ENCODE peak calls at places on chromosomes 12 and 14, in five cellular contexts. A is K562, I is WTC11, W is A549, Q is HepG2. R is an unnamed sample.

GRCh38 chr14:103699901-103700752 is 15.1 kb downstream of the XRCC3 start:
- DNase-seq in A (no peak), I (no peak), W (no peak), Q (no peak), R (no peak)

GRCh38 chr12:126069549-126070165 is 1004.4 kb downstream of the AACS start:
- DNase-seq in A (peak), I (peak), W (peak), Q (peak), R (no peak)

GRCh38 chr12:116759783-116760581 is 21.9 kb downstream of the RNFT2 start:
- DNase-seq in A (peak), I (peak), W (peak), Q (no peak), R (no peak)

GRCh38 chr12:12686925-12687324 is 9.1 kb downstream of the GPR19 start:
- DNase-seq in A (no peak), I (no peak), W (no peak), Q (no peak), R (no peak)

GRCh38 chr14:85599939-85600338 is 70.0 kb downstream of the FLRT2 start:
- DNase-seq in A (no peak), I (no peak), W (no peak), Q (no peak), R (no peak)

GRCh38 chr12:124609041-124609984 is 41.9 kb upstream of the NCOR2 start:
- DNase-seq in A (peak), I (peak), W (peak), Q (peak), R (peak)

GRCh38 chr12:108553799-108554198 is 7.2 kb downstream of the SART3 start:
- DNase-seq in A (no peak), I (no peak), W (no peak), Q (no peak), R (no peak)

GRCh38 chr14:65438266-65438933 is 25.9 kb downstream of the FUT8 start:
- DNase-seq in A (peak), I (no peak), W (no peak), Q (no peak), R (no peak)

GRCh38 chr12:57231276-57232021 is 1.9 kb downstream of the SHMT2 start:
- DNase-seq in A (no peak), I (no peak), W (no peak), Q (no peak), R (no peak)

GRCh38 chr14:85535916-85536834 is 6.2 kb downstream of the FLRT2 start:
- DNase-seq in A (no peak), I (no peak), W (peak), Q (peak), R (no peak)

GRCh38 chr12:6867407-6868210 is at the start of gene TPI1:
- DNase-seq in A (peak), I (peak), W (peak), Q (peak), R (peak)

GRCh38 chr12:116150001-116150400 is 127.5 kb downstream of the MED13L start:
- DNase-seq in A (no peak), I (no peak), W (no peak), Q (no peak), R (no peak)

GRCh38 chr14:64501326-64502171 is 2.1 kb downstream of the ZBTB25 start:
- DNase-seq in A (no peak), I (no peak), W (peak), Q (peak), R (no peak)

GRCh38 chr14:72782817-72783216 is 111.1 kb downstream of the DPF3 start:
- DNase-seq in A (no peak), I (no peak), W (no peak), Q (no peak), R (no peak)

GRCh38 chr12:129877383-129877782 is 26.4 kb downstream of the TMEM132D start:
- DNase-seq in A (no peak), I (no peak), W (no peak), Q (no peak), R (no peak)

GRCh38 chr14:56189306-56189705 is 71.1 kb downstream of the PELI2 start:
- DNase-seq in A (no peak), I (no peak), W (peak), Q (no peak), R (no peak)

GRCh38 chr12:128970941-128971340 is 117.7 kb downstream of the GLT1D1 start:
- DNase-seq in A (no peak), I (no peak), W (no peak), Q (no peak), R (no peak)

GRCh38 chr14:47154276-47154797 is 502.8 kb upstream of the RPL10L start:
- DNase-seq in A (no peak), I (no peak), W (no peak), Q (no peak), R (no peak)

GRCh38 chr14:23428686-23429495 is 6.6 kb downstream of the MYH7 start:
- DNase-seq in A (no peak), I (no peak), W (no peak), Q (no peak), R (no peak)

GRCh38 chr12:47779943-47780504 is 7.0 kb downstream of the SLC48A1 start:
- DNase-seq in A (no peak), I (no peak), W (no peak), Q (no peak), R (no peak)

GRCh38 chr12:117231750-117232149 is 41.5 kb upstream of the FBXO21 start:
- DNase-seq in A (peak), I (peak), W (peak), Q (no peak), R (no peak)

GRCh38 chr12:5203274-5203673 is 159.6 kb downstream of the KCNA5 start:
- DNase-seq in A (no peak), I (no peak), W (no peak), Q (peak), R (no peak)

GRCh38 chr12:51904951-51905471 is 2.3 kb upstream of the ACVRL1 start:
- DNase-seq in A (no peak), I (no peak), W (no peak), Q (no peak), R (no peak)

GRCh38 chr14:104001003-104001402 is 58.7 kb upstream of the RD3L start:
- DNase-seq in A (peak), I (peak), W (peak), Q (peak), R (no peak)

GRCh38 chr14:23145794-23146422 is 26.9 kb upstream of the CEBPE start:
- DNase-seq in A (no peak), I (no peak), W (peak), Q (no peak), R (no peak)

GRCh38 chr12:47949441-47950341 is 13.7 kb upstream of the TMEM106C start:
- DNase-seq in A (peak), I (peak), W (peak), Q (peak), R (no peak)

DNA sequence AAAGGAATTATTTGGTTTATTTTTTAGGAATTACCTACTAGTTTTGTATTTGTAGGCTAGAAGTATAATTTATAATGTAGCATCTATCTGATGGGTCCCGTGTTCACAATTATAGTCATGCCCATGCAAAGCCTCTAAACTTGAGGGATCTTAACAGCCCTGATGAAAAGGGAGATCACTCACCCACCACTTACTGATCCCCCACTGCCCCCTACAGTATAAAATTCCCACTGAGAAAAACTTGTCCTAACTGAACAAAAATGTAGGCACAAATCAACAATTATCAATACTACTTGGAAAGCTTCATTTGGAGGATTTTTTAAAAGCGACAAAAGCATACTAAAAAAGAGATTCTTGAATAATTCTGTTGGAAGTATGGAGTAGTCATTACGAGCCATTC is 21.0 kb downstream of the WIF1 start:
- DNase-seq in A (no peak), I (no peak), W (no peak), Q (peak), R (no peak)
- TF ChIP-seq CTCF in A (peak), I (peak), W (peak), Q (peak), R (peak)

DNA sequence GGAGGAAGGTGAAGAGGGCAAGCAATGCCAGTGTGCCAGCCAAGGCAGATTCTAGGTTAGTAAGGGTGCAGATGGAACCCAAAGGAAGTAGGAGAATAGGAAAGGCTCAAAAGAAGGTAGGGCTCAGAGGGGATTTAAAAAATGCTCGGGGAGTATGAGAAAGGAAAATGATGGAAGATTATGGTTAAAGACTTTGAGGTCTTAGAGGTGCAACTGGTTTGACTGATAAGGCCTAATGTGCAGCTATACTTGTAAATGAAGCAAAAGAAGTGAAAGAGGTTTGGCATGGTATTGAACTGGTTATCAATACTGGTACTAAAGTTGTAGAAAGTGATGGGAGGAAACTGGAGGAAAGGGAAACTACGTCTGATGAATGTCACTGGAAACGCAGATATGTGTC is 94.7 kb downstream of the RPS6KA5 start:
- DNase-seq in A (no peak), I (no peak), W (no peak), Q (no peak), R (no peak)
- TF ChIP-seq ESRRA in A (no peak), I (no peak), W (no peak), Q (no peak), R (no peak)

DNA sequence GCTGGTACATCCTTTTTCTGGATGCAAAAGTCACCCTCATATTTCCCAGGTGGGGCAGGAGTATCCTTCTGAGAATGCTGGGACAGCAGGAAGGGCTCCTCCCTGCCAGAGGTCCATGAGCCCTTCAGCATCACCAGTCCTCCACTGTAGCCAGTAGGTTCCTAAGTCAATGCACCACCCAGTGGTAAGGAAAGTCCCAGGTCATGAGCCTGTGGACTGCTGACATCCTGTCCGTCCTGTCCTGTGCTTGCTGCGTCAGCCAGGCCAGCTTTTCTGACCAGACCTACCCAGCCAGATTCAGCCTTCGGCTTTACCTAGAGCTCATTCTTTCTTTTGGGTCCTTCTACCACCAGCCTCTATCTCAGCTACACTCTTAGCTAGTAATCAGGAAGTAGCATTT is 23.0 kb upstream of the ACTN1 start:
- DNase-seq in A (peak), I (peak), W (peak), Q (peak), R (no peak)
- TF ChIP-seq CTCF in A (peak), I (no peak), W (peak), Q (peak), R (no peak)

DNA sequence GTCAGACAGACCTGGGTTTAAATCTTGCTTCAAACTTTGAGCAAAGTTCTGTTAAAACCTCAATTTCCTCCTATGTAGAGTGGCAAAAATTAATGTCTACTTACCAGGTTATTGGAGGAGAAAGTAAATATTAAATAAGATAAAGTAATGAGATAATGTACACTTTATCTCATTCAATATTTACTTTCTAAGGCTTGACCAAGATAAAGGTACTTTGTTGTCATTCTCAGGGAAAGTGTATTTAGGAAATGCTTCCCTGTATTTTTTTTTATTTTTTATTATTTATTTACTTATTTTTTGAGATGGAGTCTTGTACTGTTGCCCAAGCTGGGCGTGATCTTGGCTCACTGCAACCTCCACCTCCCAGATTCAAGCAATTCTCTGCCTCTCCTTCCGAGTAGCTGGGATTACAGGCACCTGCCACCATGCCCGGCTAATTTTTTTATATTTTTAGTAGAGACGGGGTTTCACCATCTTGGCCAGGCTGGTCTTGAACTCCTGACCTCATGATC is 4.7 kb downstream of the FAM161B start:
- DNase-seq in A (no peak), I (no peak), W (no peak), Q (no peak), R (no peak)
- TF ChIP-seq ESRRA in A (no peak), I (no peak), W (no peak), Q (no peak), R (no peak)

DNA sequence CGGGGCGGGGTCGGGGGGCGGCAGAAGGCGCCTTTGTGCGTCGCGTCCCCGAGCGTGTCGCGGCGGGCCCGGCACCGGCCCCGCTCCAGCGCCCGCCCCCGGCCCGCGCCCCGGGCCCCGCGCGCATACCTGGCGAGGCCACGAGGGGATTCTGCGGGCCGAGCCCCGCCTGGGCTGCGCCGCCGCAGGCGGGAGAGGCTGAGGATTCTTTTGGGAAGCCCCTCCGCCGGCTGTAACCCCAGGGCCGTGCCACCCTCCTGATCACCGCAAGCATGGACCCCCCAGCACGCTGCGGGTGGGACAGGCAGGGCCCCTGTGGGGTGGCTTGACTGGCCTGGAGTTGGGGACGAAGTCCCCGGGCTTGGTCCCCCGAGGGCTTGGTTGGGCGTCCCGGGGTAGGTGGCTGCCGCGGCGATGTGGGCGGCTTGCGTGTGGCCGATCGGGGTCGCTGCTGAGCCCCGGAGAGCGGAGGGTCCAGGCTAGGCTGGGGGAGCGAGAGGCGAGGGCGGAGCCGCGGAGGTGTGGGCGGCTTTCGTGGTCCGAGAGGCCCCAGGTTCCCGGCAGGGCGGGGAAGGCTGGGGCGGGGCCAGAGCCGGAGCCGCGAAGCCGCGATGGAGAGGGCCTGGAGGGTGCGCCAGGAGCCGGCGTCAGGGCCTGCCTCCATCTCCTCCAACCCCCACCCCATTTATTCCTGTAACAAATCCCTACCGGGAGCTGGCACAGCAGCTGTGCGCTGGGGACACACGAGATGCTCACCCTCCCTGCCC is 28.4 kb upstream of the GPR132 start:
- DNase-seq in A (peak), I (peak), W (peak), Q (peak), R (peak)
- TF ChIP-seq CTCF in A (peak), I (peak), W (peak), Q (peak), R (peak)

GRCh38 chr12:96501908-96502307 is 12.5 kb downstream of the CFAP54 start:
- DNase-seq in A (peak), I (no peak), W (no peak), Q (no peak), R (no peak)
- TF ChIP-seq ESRRA in A (no peak), I (no peak), W (no peak), Q (no peak), R (no peak)